ENCODE peak calls at places on chromosomes 4 and X, in four cellular contexts. A is H1, E is neuronal stem cell, C is trophoblast cell. M is an unnamed sample. For H3K36me3, the result is how much of the 10 kb centered on the place peaks cover.

GRCh38 chr4:44772340-44772739 is 46.0 kb upstream of the GNPDA2 start:
- DNase-seq in A (no peak), E (no peak), C (no peak), M (no peak)

GRCh38 chr4:65668201-65669007 is 1.9 kb downstream of the EPHA5 start:
- DNase-seq in A (no peak), C (no peak), E (peak), M (peak)

GRCh38 chr4:27807207-27807606 is 946.6 kb downstream of the STIM2 start:
- DNase-seq in A (no peak), E (no peak), C (no peak), M (peak)

GRCh38 chr4:8688908-8689445 is 96.4 kb downstream of the CPZ start:
- DNase-seq in A (no peak), C (no peak), E (no peak), M (no peak)

GRCh38 chr4:25535278-25535677 is 120.4 kb upstream of the SLC34A2 start:
- DNase-seq in C (no peak), E (no peak), A (no peak), M (no peak)

GRCh38 chr4:54902261-54902660 is 223.1 kb downstream of the KDR start:
- DNase-seq in A (no peak), C (peak), E (no peak), M (no peak)

GRCh38 chr4:137541181-137541580 is 8.9 kb upstream of the PCDH18 start:
- DNase-seq in A (no peak), C (no peak), E (no peak), M (no peak)

GRCh38 chr4:102783006-102783405 is 22.2 kb upstream of the MANBA start:
- DNase-seq in E (no peak), C (no peak), A (no peak), M (no peak)

GRCh38 chrX:45011131-45011530 is 138.1 kb downstream of the KDM6A start:
- DNase-seq in C (no peak), E (no peak), A (no peak), M (peak)

GRCh38 chr4:114658776-114659175 is 60.2 kb downstream of the UGT8 start:
- DNase-seq in E (no peak), A (no peak), C (no peak), M (no peak)

GRCh38 chrX:53412441-53412840 is 10.0 kb downstream of the SMC1A start:
- DNase-seq in A (no peak), C (no peak), E (no peak), M (no peak)
- H3K36me3 ChIP-seq in A (half or more), C (half or more), E (under half), M (half or more)

GRCh38 chrX:41388543-41388942 is 54.6 kb downstream of the DDX3X start:
- DNase-seq in A (no peak), C (no peak), E (no peak), M (no peak)

GRCh38 chrX:41382699-41383645 is 49.0 kb downstream of the DDX3X start:
- DNase-seq in C (no peak), A (no peak), E (no peak), M (peak)

GRCh38 chrX:41389311-41389888 is 55.4 kb downstream of the DDX3X start:
- DNase-seq in A (no peak), E (no peak), C (no peak), M (no peak)

GRCh38 chrX:41384041-41384705 is 50.2 kb downstream of the DDX3X start:
- DNase-seq in E (no peak), C (peak), A (no peak), M (peak)

GRCh38 chrX:41386222-41386990 is 52.4 kb downstream of the DDX3X start:
- DNase-seq in C (no peak), E (no peak), A (no peak), M (no peak)
- H2BK12ac ChIP-seq in C (no peak), E (no peak), A (no peak), M (no peak)

DNA sequence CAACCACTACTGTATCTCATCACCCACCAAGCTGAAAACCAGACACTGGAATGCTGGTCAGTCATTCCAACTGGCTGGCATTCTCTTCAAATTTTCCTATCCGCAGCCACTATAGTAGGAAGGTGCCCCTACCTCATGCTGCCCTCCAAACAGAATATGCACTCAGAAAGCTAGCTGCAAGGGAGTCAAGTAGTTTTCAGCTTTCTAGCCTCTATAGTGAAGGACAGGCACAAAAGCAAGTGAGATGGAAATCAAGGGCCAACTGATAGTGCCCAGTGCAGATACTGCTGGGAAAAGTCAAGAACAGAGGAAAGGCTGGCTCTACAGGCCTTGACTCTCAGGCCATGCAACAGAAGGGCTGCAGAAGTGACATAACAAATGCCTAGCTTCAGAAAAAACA is 47.2 kb downstream of the BCOR start:
- DNase-seq in C (no peak), E (no peak), A (no peak), M (no peak)
- H3K36me3 ChIP-seq in C (under half), E (under half), A (half or more), M (half or more)

GRCh38 chr4:157898836-157899605 is 273.8 kb downstream of the GASK1B start:
- DNase-seq in E (no peak), A (no peak), C (no peak), M (no peak)

GRCh38 chr4:157897971-157898370 is 274.9 kb downstream of the GASK1B start:
- DNase-seq in E (no peak), C (no peak), A (no peak), M (no peak)

GRCh38 chr4:157896726-157897125 is 276.1 kb downstream of the GASK1B start:
- DNase-seq in A (no peak), E (no peak), C (no peak), M (no peak)

GRCh38 chr4:157895205-157895604 is 277.6 kb downstream of the GASK1B start:
- DNase-seq in A (no peak), E (no peak), C (no peak), M (no peak)
- H2BK12ac ChIP-seq in A (no peak), E (no peak), C (no peak), M (no peak)

GRCh38 chr4:56400560-56400959 is 13.3 kb upstream of the AASDH start:
- DNase-seq in C (no peak), A (no peak), E (no peak), M (no peak)

GRCh38 chr4:56408978-56409377 is 21.7 kb upstream of the AASDH start:
- DNase-seq in C (no peak), E (no peak), A (no peak), M (no peak)

GRCh38 chr4:56410247-56410646 is 23.0 kb upstream of the AASDH start:
- DNase-seq in E (peak), A (peak), C (peak), M (peak)

GRCh38 chr4:56405016-56405415 is 17.7 kb upstream of the AASDH start:
- DNase-seq in E (no peak), C (no peak), A (no peak), M (no peak)

GRCh38 chr4:56406151-56406550 is 18.9 kb upstream of the AASDH start:
- DNase-seq in A (no peak), E (no peak), C (no peak), M (no peak)
- H3K36me3 ChIP-seq in A (half or more), E (under half), C (under half), M (under half)

GRCh38 chr4:15161439-15161838 is 159.2 kb downstream of the CPEB2 start:
- DNase-seq in C (no peak), A (no peak), E (no peak), M (no peak)
- H2BK12ac ChIP-seq in C (no peak), A (no peak), E (no peak), M (no peak)

GRCh38 chr4:94274912-94275311 is 67.2 kb downstream of the SMARCAD1 start:
- DNase-seq in C (no peak), A (no peak), E (no peak), M (no peak)
- H3K36me3 ChIP-seq in C (under half), A (half or more), E (under half), M (under half)

GRCh38 chrX:154096140-154097002 is 1.1 kb downstream of the MECP2 start:
- DNase-seq in E (no peak), C (no peak), A (no peak), M (peak)
- H2BK12ac ChIP-seq in E (no peak), C (peak), A (no peak), M (no peak)

M was measured in mesenchymal stem cell.